ENCODE peak calls at places on chromosome 19, in seven cellular contexts. H is AG09309, L is mucosa of descending colon, U is endothelial cell, W is GM23338, M is nephron progenitor cell, A is lower lobe of right lung. K is an unnamed sample.

GRCh38 chr19:4518345-4519171 is at the start of gene PLIN4:
- DNase-seq in H (no peak), L (no peak), U (no peak), W (peak), M (no peak), A (no peak), K (no peak)

GRCh38 chr19:51525731-51526130 is 5.7 kb downstream of the SIGLEC6 start:
- DNase-seq in H (no peak), L (no peak), U (no peak), W (no peak), M (no peak), A (no peak), K (no peak)

GRCh38 chr19:55344444-55344843 is 4.8 kb downstream of the KMT5C start:
- DNase-seq in H (no peak), L (no peak), U (no peak), W (no peak), M (no peak), A (no peak), K (no peak)

GRCh38 chr19:38707512-38708114 is 36.7 kb downstream of the CAPN12 start:
- DNase-seq in H (no peak), L (peak), U (no peak), W (no peak), M (no peak), A (peak), K (no peak)

GRCh38 chr19:19657397-19657783 is 6.1 kb downstream of the ATP13A1 start:
- DNase-seq in H (no peak), L (no peak), U (no peak), W (no peak), M (no peak), A (no peak), K (no peak)

GRCh38 chr19:46413262-46414031 is at the start of gene CCDC8:
- DNase-seq in H (peak), L (peak), U (peak), W (peak), M (peak), A (peak), K (no peak)

GRCh38 chr19:19305696-19306095 is 14.6 kb downstream of the SUGP1 start:
- DNase-seq in H (no peak), L (no peak), U (no peak), W (no peak), M (no peak), A (no peak), K (no peak)

GRCh38 chr19:52099497-52100138 is 4.1 kb upstream of the ZNF841 start:
- DNase-seq in H (no peak), L (no peak), U (no peak), W (no peak), M (no peak), A (no peak), K (no peak)

GRCh38 chr19:1830568-1830967 is 17.7 kb downstream of the REXO1 start:
- DNase-seq in H (no peak), L (no peak), U (no peak), W (no peak), M (no peak), A (no peak), K (no peak)

GRCh38 chr19:46748325-46749109 is 2.3 kb upstream of the STRN4 start:
- DNase-seq in H (no peak), L (peak), U (peak), W (peak), M (peak), A (peak), K (no peak)

GRCh38 chr19:604355-604754 is 14.7 kb downstream of the HCN2 start:
- DNase-seq in H (no peak), L (no peak), U (no peak), W (no peak), M (no peak), A (no peak), K (no peak)

GRCh38 chr19:35847911-35848310 is 4.4 kb downstream of the NPHS1 start:
- DNase-seq in H (no peak), L (no peak), U (no peak), W (no peak), M (no peak), A (no peak), K (no peak)

GRCh38 chr19:51368366-51369282 is at the start of gene CLDND2:
- DNase-seq in H (no peak), L (peak), U (no peak), W (no peak), M (no peak), A (no peak), K (no peak)

GRCh38 chr19:11868188-11868587 is 19.4 kb upstream of the ZNF69 start:
- DNase-seq in H (no peak), L (no peak), U (no peak), W (no peak), M (no peak), A (no peak), K (no peak)

GRCh38 chr19:19405919-19406877 is 723 bp downstream of the GATAD2A start:
- DNase-seq in H (no peak), L (peak), U (peak), W (peak), M (peak), A (peak), K (no peak)

GRCh38 chr19:19202707-19203011 is 555 bp downstream of the NR2C2AP start:
- DNase-seq in H (no peak), L (no peak), U (no peak), W (no peak), M (no peak), A (no peak), K (no peak)

GRCh38 chr19:496333-496634 is at the start of gene MADCAM1:
- DNase-seq in H (no peak), L (no peak), U (no peak), W (peak), M (no peak), A (no peak), K (no peak)

GRCh38 chr19:10602330-10603083 is 15.4 kb upstream of the AP1M2 start:
- DNase-seq in H (no peak), L (peak), U (peak), W (peak), M (peak), A (peak), K (no peak)

GRCh38 chr19:18091217-18091608 is 4.5 kb upstream of the IL12RB1 start:
- DNase-seq in H (no peak), L (peak), U (no peak), W (no peak), M (no peak), A (peak), K (no peak)

GRCh38 chr19:52524086-52524485 is 3.4 kb upstream of the ZNF808 start:
- DNase-seq in H (no peak), L (no peak), U (no peak), W (no peak), M (no peak), A (no peak), K (no peak)

GRCh38 chr19:13937479-13938360 is 497 bp downstream of the PODNL1 start:
- DNase-seq in H (no peak), L (no peak), U (no peak), W (peak), M (peak), A (no peak), K (no peak)

GRCh38 chr19:40717880-40718773 is 1.2 kb downstream of the ITPKC start:
- DNase-seq in H (no peak), L (peak), U (no peak), W (peak), M (no peak), A (peak), K (no peak)

DNA sequence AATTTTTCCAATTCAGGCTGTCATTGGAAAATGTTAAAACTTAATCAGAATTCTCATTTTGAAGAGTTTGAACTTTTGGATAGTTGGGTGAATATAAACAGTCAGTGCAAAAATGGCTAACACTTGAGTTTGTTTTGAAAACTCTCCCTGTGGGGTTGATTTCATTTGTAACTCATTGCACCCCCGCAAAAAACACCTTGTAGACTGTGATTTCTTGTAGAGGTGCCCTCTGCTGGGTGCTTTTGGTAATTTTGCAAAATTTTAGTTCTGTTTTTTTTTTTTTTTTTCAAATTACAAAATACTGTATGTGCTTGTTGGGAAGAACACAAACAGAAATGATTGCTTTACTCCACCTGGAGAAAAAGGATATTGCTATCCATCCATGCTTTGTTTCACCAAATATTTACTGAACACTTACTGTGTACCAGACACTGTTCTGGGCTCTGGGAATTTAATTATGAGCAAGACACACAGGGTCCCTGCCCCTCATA is 28.2 kb upstream of the GPI start:
- DNase-seq in H (no peak), L (peak), U (peak), W (peak), M (peak), A (no peak), K (no peak)
- TF ChIP-seq CTCF in H (peak), L (no peak), U (peak), W (peak), M (peak), A (peak), K (peak)

DNA sequence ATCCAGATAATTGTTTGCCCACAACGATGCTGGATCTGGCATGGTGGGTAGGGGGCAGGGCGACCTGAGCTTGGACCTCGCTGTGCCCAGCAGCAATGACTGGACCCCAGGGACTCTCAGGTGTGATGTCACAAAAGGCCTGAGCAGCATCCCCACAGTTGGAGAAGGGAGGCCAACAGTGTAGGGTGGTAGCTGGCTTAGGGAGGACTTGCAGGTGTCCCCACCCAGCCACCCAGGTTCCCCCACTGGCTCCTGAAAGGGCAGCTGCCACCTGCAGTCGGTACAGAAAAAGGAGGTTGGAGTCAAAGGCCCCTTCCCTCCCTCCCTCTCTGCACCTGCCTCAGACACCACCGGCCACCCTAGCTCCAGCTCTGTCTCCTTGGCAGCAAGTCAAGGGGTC is at the start of gene PCP2:
- DNase-seq in H (no peak), L (no peak), U (no peak), W (no peak), M (no peak), A (no peak), K (no peak)
- TF ChIP-seq CTCF in H (no peak), L (no peak), U (no peak), W (no peak), M (no peak), A (no peak), K (no peak)

GRCh38 chr19:30046522-30046921 is 104.5 kb downstream of the URI1 start:
- DNase-seq in H (no peak), L (no peak), U (no peak), W (peak), M (no peak), A (no peak), K (no peak)
- TF ChIP-seq CTCF in H (peak), L (no peak), U (no peak), W (peak), M (peak), A (peak), K (peak)

DNA sequence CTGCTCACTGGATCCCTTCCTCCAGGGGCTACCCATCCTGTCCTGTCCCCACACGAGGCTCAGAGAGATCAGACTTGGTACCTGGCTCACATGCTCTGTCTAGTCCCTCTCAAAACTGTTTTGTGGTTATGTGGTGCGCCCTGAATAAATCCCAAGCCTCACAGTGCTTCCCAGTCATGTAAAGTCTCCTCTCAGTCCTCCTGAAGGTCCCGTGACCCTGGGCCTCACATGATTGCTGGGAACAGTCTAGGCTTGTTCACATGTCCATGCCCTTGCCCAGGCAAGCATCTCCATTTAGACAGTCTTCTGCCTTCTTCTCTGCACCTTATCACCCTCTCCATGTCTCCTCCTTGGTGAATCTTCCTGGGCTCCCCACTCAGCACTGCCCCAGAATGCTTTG is 36.0 kb upstream of the POU2F2 start:
- DNase-seq in H (no peak), L (no peak), U (no peak), W (no peak), M (no peak), A (no peak), K (no peak)
- TF ChIP-seq CTCF in H (no peak), L (no peak), U (no peak), W (no peak), M (no peak), A (no peak), K (no peak)

DNA sequence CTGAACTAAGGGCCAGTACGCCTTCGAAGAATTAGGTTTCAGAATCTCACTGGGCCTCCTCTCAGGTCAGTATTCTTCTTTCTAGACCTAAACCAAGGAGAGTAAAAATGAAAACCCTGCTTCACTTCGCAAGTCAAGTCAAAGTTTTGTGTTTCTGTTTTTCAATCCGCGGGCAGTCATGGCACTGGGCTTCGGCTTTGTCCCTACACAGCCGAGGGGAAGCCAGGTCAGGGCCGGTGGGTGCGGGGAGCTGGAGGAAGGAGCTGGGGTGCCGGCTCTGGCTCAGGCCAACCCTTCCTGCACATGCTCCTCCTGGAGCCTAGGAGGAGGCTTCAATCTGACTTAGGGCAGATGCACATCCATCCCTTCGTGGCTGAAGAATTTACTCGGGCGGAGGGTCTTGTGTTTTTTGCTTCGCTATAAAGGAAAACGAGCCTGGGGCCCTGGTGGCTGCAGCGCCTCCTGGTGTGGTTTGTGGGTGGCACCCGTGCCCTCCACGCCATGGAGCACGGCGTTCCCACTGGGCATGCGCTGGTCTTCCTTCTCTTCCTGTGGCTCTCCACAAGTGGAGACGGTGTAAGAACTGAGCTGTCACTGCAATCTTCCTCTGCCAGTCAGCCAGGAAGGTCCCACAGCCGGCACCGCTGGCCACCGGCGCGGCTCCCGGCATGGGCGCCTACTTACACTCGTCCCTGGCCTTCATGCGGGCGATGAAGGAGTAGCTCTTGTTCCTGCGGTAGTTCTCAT is 22.5 kb downstream of the C19orf44 start:
- DNase-seq in H (no peak), L (no peak), U (no peak), W (peak), M (no peak), A (no peak), K (no peak)
- TF ChIP-seq CTCF in H (peak), L (no peak), U (peak), W (peak), M (no peak), A (no peak), K (no peak)

GRCh38 chr19:45094707-45095106 is 1.7 kb downstream of the PPP1R37 start:
- DNase-seq in H (no peak), L (no peak), U (no peak), W (no peak), M (no peak), A (no peak), K (no peak)

GRCh38 chr19:45091031-45091918 is 1.7 kb upstream of the PPP1R37 start:
- DNase-seq in H (peak), L (peak), U (peak), W (peak), M (peak), A (peak), K (no peak)

GRCh38 chr19:45094158-45094557 is 1.2 kb downstream of the PPP1R37 start:
- DNase-seq in H (no peak), L (no peak), U (no peak), W (no peak), M (no peak), A (no peak), K (no peak)

GRCh38 chr19:45090598-45090997 is 2.4 kb upstream of the PPP1R37 start:
- DNase-seq in H (no peak), L (no peak), U (no peak), W (no peak), M (no peak), A (no peak), K (no peak)

DNA sequence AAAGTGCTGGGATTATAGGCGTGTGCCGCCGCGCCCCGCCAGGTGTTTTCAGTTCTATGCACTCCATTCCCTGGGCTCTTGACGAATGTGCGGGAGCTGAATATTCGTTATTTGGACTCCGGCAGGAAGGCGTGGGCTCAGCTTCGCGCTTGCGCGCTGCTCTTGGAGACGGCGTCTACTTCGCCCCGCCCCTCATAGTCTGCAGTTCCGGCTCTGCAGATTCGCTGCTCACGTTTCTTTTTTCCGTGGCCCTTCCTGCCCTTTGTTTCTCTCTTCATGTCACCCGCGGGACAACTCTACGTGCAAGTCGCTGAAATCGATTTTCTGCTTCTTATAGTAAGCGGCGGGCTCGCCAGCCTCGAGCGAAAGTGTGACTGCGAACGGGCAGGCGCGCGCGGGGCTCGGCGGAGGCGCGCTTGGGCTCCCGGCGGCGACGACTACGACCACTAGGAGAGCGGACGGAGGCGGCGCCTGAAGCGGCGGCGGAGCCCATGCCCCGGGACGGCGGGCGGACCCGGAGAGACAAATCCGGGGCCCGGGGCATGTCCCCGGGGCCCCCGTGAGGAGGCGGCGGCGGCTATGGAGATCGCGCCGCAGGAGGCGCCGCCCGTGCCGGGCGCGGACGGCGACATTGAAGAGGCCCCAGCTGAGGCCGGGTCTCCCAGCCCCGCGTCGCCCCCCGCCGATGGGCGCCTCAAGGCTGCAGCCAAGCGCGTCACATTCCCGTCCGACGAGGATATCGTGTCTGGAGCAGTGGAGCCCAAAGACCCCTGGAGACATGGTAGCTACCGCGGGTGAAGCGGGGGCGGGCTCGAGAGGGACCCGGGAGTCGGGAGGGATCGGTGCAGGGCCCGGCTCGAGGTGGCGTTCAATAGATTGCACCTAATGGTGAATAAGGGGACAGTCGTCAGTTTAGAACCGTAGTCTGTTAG is at the start of gene PPP1R37:
- DNase-seq in H (peak), L (peak), U (peak), W (peak), M (peak), A (peak), K (peak)
- TF ChIP-seq CTCF in H (peak), L (no peak), U (peak), W (no peak), M (no peak), A (peak), K (peak)